ENCODE peak calls at places on chromosomes 13 and 19, in ten cellular contexts. F is NCI-H774; J is neural crest cell; C is stimulated activated CD4-positive, alpha-beta T cell treated with anti-CD3 and anti-CD28 coated beads, TNF-alpha, amount 100 ng/mL, for 4 hours; Y is fibroblast of mammary gland; X is ecto neural progenitor cell; P is activated CD4-positive, alpha-beta T cell treated with anti-CD3 and anti-CD28 coated beads for 24 hours; G is COR-L47; I is RWPE1; U is GM23338. W is an unnamed sample.

GRCh38 chr19:3808420-3809143 is 22.4 kb upstream of the MATK start:
- DNase-seq in F (no peak), J (no peak), C (no peak), Y (no peak), X (no peak), P (no peak), G (no peak), I (no peak), U (no peak), W (no peak)

GRCh38 chr19:1315470-1316166 is 29.9 kb downstream of the EFNA2 start:
- DNase-seq in F (no peak), J (no peak), C (no peak), Y (peak; percentile 34), X (peak; percentile 74), P (no peak), G (peak; percentile 42), I (peak; percentile 66), U (peak; percentile 78), W (no peak)

GRCh38 chr19:34503546-34504272 is 22.2 kb downstream of the WTIP start:
- DNase-seq in F (no peak), J (no peak), C (no peak), Y (no peak), X (no peak), P (no peak), G (no peak), I (no peak), U (no peak), W (no peak)

GRCh38 chr13:102726430-102726829 is 31.6 kb upstream of the METTL21C start:
- DNase-seq in F (no peak), J (no peak), C (no peak), Y (peak; percentile 11), X (no peak), P (no peak), G (no peak), I (peak; percentile 8), U (no peak), W (no peak)

GRCh38 chr13:32863596-32863995 is 152.6 kb upstream of the KL start:
- DNase-seq in F (no peak), J (no peak), C (no peak), Y (no peak), X (peak; percentile 19), P (no peak), G (no peak), I (no peak), U (no peak), W (no peak)

GRCh38 chr19:55703790-55704215 is 28.8 kb downstream of the EPN1 start:
- DNase-seq in F (no peak), J (peak; percentile 32), C (no peak), Y (peak; percentile 45), X (peak; percentile 60), P (peak; percentile 28), G (no peak), I (peak; percentile 15), U (peak; percentile 86), W (peak; percentile 67)

GRCh38 chr13:85074543-85075313 is 724.5 kb downstream of the SLITRK6 start:
- DNase-seq in F (no peak), J (no peak), C (no peak), Y (no peak), X (no peak), P (no peak), G (no peak), I (no peak), U (no peak), W (no peak)

GRCh38 chr13:48728226-48728625 is 74.5 kb downstream of the CYSLTR2 start:
- DNase-seq in F (no peak), J (no peak), C (no peak), Y (no peak), X (no peak), P (no peak), G (no peak), I (no peak), U (no peak), W (no peak)